ENCODE peak calls at places on chromosomes 1 and 21, in seven cellular contexts. Q is A549, V is H54, T is testis, R is body of pancreas, A is prostate gland, E is adrenal gland. U is an unnamed sample.
A peak's percentile ranks its signal among the peaks of the same experiment; 100 is the strongest.

GRCh38 chr1:115227683-115228082 is 110.4 kb downstream of the NGF start:
- DNase-seq in V (no peak), T (no peak), R (no peak), Q (no peak), E (no peak), A (no peak), U (no peak)

GRCh38 chr1:33905241-33905640 is 41.4 kb downstream of the HMGB4 start:
- DNase-seq in E (peak; percentile 30), R (no peak), V (no peak), T (no peak), A (no peak), Q (no peak), U (no peak)

GRCh38 chr1:24981632-24982007 is 51.5 kb upstream of the RUNX3 start:
- DNase-seq in T (no peak), A (no peak), Q (no peak), R (no peak), V (no peak), E (no peak), U (no peak)

GRCh38 chr1:31748265-31748859 is 15.8 kb downstream of the ADGRB2 start:
- DNase-seq in V (no peak), Q (no peak), R (no peak), T (no peak), A (no peak), E (no peak), U (no peak)

GRCh38 chr1:29647581-29647980 is 411.3 kb downstream of the PTPRU start:
- DNase-seq in Q (no peak), R (no peak), A (no peak), T (no peak), E (no peak), V (no peak), U (no peak)

GRCh38 chr21:37696936-37697335 is 219.3 kb downstream of the KCNJ6 start:
- DNase-seq in A (no peak), R (no peak), E (no peak), V (no peak), T (no peak), Q (no peak), U (no peak)

GRCh38 chr1:21012937-21013336 is 163.8 kb downstream of the EIF4G3 start:
- DNase-seq in T (no peak), A (no peak), V (no peak), Q (no peak), R (no peak), E (no peak), U (no peak)

GRCh38 chr1:34762474-34763141 is 3.1 kb downstream of the GJB4 start:
- DNase-seq in E (no peak), R (no peak), A (no peak), Q (no peak), T (no peak), V (peak; percentile 44), U (no peak)

GRCh38 chr1:207026177-207026576 is 6.4 kb downstream of the C1orf116 start:
- DNase-seq in A (no peak), V (no peak), Q (no peak), T (no peak), R (no peak), E (peak; percentile 28), U (no peak)

GRCh38 chr1:22330092-22330762 is 121.4 kb upstream of the ZBTB40 start:
- DNase-seq in V (no peak), R (no peak), T (no peak), E (no peak), Q (no peak), A (no peak), U (no peak)

GRCh38 chr1:24955161-24955560 is 25.1 kb upstream of the RUNX3 start:
- DNase-seq in V (peak; percentile 53), T (no peak), R (peak; percentile 21), A (no peak), Q (no peak), E (no peak), U (no peak)

GRCh38 chr1:119816407-119816806 is 5.1 kb upstream of the REG4 start:
- DNase-seq in A (no peak), V (no peak), R (no peak), T (no peak), E (no peak), Q (no peak), U (no peak)

GRCh38 chr1:93616221-93616995 is 65.2 kb downstream of the BCAR3 start:
- DNase-seq in E (no peak), R (no peak), Q (peak; percentile 46), T (no peak), A (no peak), V (no peak), U (no peak)

GRCh38 chr1:56034222-56034621 is 545.1 kb downstream of the PLPP3 start:
- DNase-seq in T (no peak), Q (no peak), E (no peak), R (no peak), A (no peak), V (no peak), U (no peak)

GRCh38 chr21:38982804-38983203 is 177.1 kb downstream of the ETS2 start:
- DNase-seq in V (no peak), E (no peak), R (no peak), A (no peak), Q (no peak), T (no peak), U (no peak)

GRCh38 chr1:175462618-175463017 is 270.0 kb upstream of the KIAA0040 start:
- DNase-seq in V (no peak), Q (no peak), A (no peak), R (peak; percentile 7), T (no peak), E (no peak), U (no peak)

GRCh38 chr1:69710484-69710883 is 142.8 kb downstream of the LRRC7 start:
- DNase-seq in R (no peak), T (no peak), A (no peak), Q (no peak), E (no peak), V (no peak), U (no peak)

DNA sequence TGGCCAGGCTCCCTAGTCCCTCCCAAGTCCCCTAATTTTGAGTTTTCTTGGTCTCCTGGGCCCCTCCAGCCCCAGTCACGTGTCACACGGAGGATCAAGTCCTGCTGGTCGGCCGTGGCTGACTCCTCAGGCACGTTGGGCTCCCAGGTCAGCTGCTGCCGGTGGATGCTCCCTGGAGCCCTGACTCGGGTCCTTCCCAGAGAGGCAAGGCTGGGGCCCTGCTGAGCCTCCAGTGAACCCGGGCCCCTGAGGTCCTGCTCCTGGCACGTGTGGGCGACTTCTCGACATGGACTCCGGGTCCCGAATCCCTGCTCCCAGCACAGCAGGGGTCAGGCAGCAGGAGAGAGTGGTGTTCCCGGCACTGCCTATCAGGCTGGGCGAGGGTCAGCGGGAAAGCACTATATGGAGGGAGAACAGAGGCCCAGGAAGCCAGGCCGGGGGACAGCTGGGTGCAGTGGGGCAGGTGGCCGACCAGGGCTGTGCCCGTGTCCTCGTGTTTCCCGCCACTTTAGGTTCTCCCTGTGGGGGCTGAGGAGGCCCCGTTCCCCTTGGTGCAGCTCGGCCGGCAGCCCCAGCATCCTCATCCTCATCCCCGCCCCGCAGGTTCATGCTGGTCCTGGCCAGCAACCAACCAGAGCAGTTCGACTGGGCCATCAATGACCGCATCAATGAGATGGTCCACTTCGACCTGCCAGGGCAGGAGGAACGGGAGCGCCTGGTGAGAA is 13.2 kb downstream of the TMEM240 start:
- DNase-seq in R (no peak), E (no peak), V (no peak), A (no peak), Q (no peak), T (no peak), U (no peak)
- TF ChIP-seq POLR2A in R (no peak), E (no peak), V (no peak), A (no peak), Q (no peak), T (no peak), U (no peak)

GRCh38 chr1:116532698-116533424 is 38.0 kb downstream of the CD58 start:
- DNase-seq in V (no peak), A (no peak), E (no peak), R (no peak), T (no peak), Q (no peak), U (no peak)

GRCh38 chr1:116529681-116530080 is 41.1 kb downstream of the CD58 start:
- DNase-seq in Q (no peak), E (no peak), T (no peak), R (no peak), A (no peak), V (no peak), U (no peak)

GRCh38 chr1:116528329-116529083 is 42.3 kb downstream of the CD58 start:
- DNase-seq in V (no peak), R (no peak), E (no peak), A (no peak), T (no peak), Q (no peak), U (no peak)

GRCh38 chr1:116531917-116532316 is 38.9 kb downstream of the CD58 start:
- DNase-seq in V (no peak), T (no peak), A (no peak), E (no peak), R (no peak), Q (no peak), U (no peak)

DNA sequence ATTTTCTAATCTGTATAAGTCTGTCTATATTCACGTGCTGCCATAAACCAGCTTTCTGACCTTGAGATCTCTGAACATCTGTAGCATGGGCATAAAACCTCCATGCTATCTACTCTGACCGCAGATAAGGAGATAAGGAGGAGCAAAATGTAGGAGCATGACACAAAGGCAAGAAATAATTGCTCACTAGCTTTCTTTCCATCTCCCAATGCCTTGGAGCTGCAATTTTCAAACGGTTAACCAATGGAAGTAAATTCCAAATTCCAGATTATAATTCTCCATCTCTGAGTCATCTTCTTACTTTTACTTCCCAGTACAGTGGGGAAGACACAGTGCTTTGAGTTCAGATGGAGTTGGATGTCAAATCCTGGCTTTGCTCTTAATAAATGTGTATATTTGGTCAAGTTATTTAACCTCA is 41.6 kb downstream of the CD58 start:
- DNase-seq in T (no peak), R (no peak), E (no peak), A (no peak), V (no peak), Q (no peak), U (no peak)
- TF ChIP-seq POLR2A in T (no peak), R (no peak), E (no peak), A (no peak), V (no peak), Q (no peak), U (no peak)

GRCh38 chr1:89643577-89643976 is 10.7 kb downstream of the LRRC8C start:
- DNase-seq in V (no peak), E (no peak), Q (no peak), T (no peak), R (no peak), A (no peak), U (no peak)
- TF ChIP-seq POLR2A in V (no peak), E (no peak), Q (no peak), T (no peak), R (no peak), A (no peak), U (no peak)

DNA sequence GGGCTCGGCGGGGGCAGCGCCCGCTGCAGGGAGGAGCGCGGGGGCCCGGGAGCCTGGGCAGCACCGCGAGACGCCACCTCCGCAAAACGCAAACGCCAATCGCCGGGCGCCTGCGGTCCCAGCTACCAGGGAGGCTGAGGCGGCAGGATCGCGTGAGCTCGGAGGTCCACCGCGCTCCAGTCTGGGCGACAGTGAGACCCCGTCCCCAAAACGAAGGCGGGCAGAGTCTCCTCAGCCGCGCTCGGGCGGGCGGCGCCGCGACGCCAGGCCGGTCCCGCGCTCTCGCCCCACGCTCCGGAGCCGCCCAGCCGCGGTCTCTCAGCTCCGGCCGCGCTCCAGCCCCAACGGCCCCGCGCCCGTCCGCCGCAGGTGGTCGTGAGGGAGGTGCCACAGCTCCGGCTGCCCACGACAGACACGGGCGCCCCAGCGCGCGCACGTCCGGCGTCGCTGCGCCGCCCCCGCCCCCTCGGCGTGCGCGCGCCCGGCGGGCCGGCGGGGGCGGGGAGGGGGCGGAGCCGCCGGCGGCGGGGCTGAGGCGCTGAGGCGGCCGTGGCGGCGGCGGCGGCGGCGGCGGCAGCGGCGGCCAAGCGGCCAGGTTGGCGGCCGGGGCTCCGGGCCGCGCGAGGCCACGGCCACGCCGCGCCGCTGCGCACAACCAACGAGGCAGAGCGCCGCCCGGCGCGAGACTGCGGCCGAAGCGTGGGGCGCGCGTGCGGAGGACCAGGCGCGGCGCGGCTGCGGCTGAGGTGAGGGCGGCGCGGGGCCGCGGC is at the start of gene ADARB1:
- DNase-seq in Q (peak; percentile 31), E (peak; percentile 46), A (peak; percentile 44), V (peak; percentile 92), R (peak; percentile 50), T (peak; percentile 62), U (peak; percentile 82)
- TF ChIP-seq POLR2A in Q (peak; percentile 65), E (peak; percentile 37), A (peak; percentile 27), V (peak; percentile 90), R (no peak), T (no peak), U (peak; percentile 76)